ENCODE peak calls at places on chromosomes 6 and 20, in nine cellular contexts. L is left lung, O is bronchial epithelial cell, H is endodermal cell, M is brain microvascular endothelial cell, Y is left ventricle myocardium inferior, J is progenitor cell of endocrine pancreas, B is HCT116, W is heart right ventricle. E is an unnamed sample.

GRCh38 chr6:128952902-128953301 is 70.0 kb downstream of the LAMA2 start:
- DNase-seq in B (no peak), O (no peak), L (no peak), W (no peak), H (no peak), J (no peak), M (no peak), Y (no peak), E (no peak)

GRCh38 chr6:107730106-107730505 is 94.0 kb downstream of the SCML4 start:
- DNase-seq in B (no peak), M (no peak), Y (no peak), H (peak), L (no peak), O (no peak), J (no peak), W (no peak), E (no peak)

GRCh38 chr6:115058414-115059211 is 715.8 kb upstream of the HS3ST5 start:
- DNase-seq in H (no peak), M (no peak), J (no peak), O (no peak), B (no peak), W (no peak), Y (no peak), L (no peak), E (no peak)

GRCh38 chr6:166464068-166464410 is 81.3 kb upstream of the MPC1 start:
- DNase-seq in O (no peak), H (no peak), B (no peak), Y (no peak), J (no peak), M (no peak), W (no peak), L (no peak), E (no peak)

GRCh38 chr6:5205877-5206840 is 54.6 kb downstream of the LYRM4 start:
- DNase-seq in W (peak), Y (peak), O (peak), B (no peak), M (peak), J (no peak), H (no peak), L (no peak), E (no peak)

GRCh38 chr6:111789593-111789992 is 83.7 kb downstream of the FYN start:
- DNase-seq in O (no peak), W (no peak), J (no peak), Y (peak), L (no peak), H (no peak), B (no peak), M (no peak), E (no peak)

GRCh38 chr20:2691127-2691526 is 1.5 kb upstream of the EBF4 start:
- DNase-seq in Y (no peak), B (no peak), M (no peak), O (no peak), W (no peak), L (no peak), H (no peak), J (no peak), E (no peak)

GRCh38 chr20:54468082-54468481 is 7.3 kb upstream of the DOK5 start:
- DNase-seq in W (no peak), O (no peak), M (no peak), Y (no peak), B (no peak), H (no peak), L (no peak), J (no peak), E (no peak)

GRCh38 chr6:163564536-163564935 is 150.0 kb downstream of the QKI start:
- DNase-seq in Y (no peak), J (no peak), M (no peak), B (no peak), O (no peak), W (no peak), H (no peak), L (no peak), E (no peak)

DNA sequence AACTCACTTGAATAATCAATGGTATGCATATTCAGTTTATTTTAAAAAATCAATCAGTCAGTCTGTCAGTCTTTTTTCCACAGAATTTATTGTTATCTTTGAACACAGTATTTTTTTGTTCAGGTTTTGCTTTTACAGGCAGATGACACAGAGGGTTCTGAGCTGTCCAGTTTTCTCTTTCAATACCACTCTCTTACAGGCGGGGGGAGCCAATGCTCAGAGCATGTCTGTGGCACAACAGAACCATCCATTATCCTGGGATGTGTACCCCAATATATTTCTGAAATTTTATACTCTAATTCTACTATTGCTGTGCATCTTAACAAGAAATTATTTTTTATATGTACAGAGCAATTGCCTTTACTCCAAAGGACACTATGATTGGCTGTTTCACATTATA is 21.2 kb downstream of the ROS1 start:
- DNase-seq in H (no peak), L (no peak), M (peak), J (no peak), B (no peak), W (no peak), O (peak), Y (no peak), E (no peak)
- TF ChIP-seq CTCF in H (peak), L (no peak), M (peak), J (no peak), B (peak), W (no peak), O (peak), Y (no peak), E (peak)

GRCh38 chr20:6831461-6831860 is 64.0 kb downstream of the BMP2 start:
- DNase-seq in M (no peak), O (peak), B (no peak), W (no peak), L (no peak), J (no peak), Y (no peak), H (no peak), E (no peak)

GRCh38 chr20:6832811-6833210 is 65.3 kb downstream of the BMP2 start:
- DNase-seq in W (no peak), B (no peak), O (no peak), J (no peak), H (no peak), L (no peak), M (no peak), Y (no peak), E (no peak)

GRCh38 chr20:6828794-6829423 is 61.4 kb downstream of the BMP2 start:
- DNase-seq in L (no peak), B (peak), J (peak), M (peak), W (peak), H (peak), O (peak), Y (peak), E (peak)

GRCh38 chr20:6827472-6827871 is 60.0 kb downstream of the BMP2 start:
- DNase-seq in O (no peak), M (no peak), W (no peak), J (no peak), L (no peak), B (no peak), Y (no peak), H (no peak), E (no peak)

DNA sequence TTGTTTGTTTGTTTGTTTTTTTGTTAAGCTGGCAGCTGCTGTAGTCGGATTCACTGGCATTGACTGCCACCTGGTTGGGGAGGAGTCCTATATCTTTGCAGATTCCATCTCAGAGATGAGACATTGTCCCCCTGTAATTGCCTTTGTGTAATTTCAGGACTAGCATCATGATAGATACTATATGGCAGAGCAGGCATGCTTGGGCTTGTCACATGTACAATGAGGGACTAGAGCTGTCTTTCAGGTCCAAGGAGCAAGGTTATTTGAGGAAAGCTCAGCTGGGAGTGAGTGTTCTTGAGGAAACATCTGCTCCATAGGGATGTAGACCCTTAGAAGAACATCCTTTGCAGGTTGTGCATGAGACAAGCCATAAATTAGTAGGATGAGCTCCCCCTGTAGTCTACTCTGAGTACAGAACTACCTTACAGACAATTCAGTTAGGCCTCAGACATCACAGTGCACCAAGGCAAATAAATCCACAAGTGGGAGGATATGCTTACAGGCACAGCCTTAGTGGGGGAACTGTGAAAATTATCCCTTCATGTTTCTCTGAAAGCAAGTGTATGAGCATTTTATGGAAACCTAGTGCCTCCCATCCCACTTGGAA is 62.1 kb downstream of the BMP2 start:
- DNase-seq in H (peak), O (peak), W (no peak), M (no peak), L (no peak), Y (no peak), B (no peak), J (no peak), E (no peak)
- TF ChIP-seq CTCF in H (peak), O (peak), W (no peak), M (peak), L (no peak), Y (no peak), B (no peak), J (no peak), E (peak)

GRCh38 chr6:14456941-14457340 is 339.4 kb downstream of the CD83 start:
- DNase-seq in B (no peak), M (no peak), Y (no peak), O (peak), L (no peak), H (no peak), W (no peak), J (no peak), E (no peak)
- TF ChIP-seq CTCF in B (no peak), M (no peak), Y (no peak), O (no peak), L (no peak), H (no peak), W (no peak), J (no peak), E (no peak)

DNA sequence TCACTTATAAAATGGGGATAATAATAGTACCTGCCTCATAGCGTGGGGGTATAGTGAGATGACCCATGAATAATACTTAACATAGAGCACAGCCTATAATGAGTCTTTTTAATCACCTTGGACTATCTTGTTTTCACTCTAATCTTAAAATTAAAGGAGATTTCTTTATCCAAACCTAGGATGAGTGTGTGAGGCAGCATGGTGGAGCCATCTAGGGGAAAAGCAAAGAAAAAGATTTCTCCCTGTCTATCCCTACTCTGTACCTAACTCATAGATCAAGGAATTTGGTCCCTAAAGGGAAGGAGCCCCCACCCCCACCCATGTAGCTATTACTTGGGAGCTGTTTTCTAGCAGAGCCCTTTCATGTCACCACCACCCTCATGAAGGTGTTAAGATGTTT is 45.2 kb upstream of the PAK5 start:
- DNase-seq in L (no peak), J (no peak), B (no peak), Y (no peak), O (peak), H (peak), M (no peak), W (no peak), E (no peak)
- TF ChIP-seq CTCF in L (no peak), J (peak), B (peak), Y (no peak), O (peak), H (peak), M (peak), W (no peak), E (peak)

GRCh38 chr20:5192570-5193431 is 66.0 kb downstream of the CDS2 start:
- DNase-seq in Y (no peak), B (no peak), W (no peak), O (no peak), L (no peak), H (no peak), J (no peak), M (no peak), E (no peak)
- TF ChIP-seq CTCF in Y (no peak), B (no peak), W (no peak), O (no peak), L (no peak), H (peak), J (no peak), M (no peak), E (no peak)

GRCh38 chr6:11232177-11232967 is at the start of gene NEDD9:
- DNase-seq in Y (peak), W (peak), L (peak), O (peak), J (peak), H (peak), B (peak), M (peak), E (peak)
- TF ChIP-seq CTCF in Y (no peak), W (no peak), L (no peak), O (no peak), J (no peak), H (no peak), B (no peak), M (no peak), E (no peak)

DNA sequence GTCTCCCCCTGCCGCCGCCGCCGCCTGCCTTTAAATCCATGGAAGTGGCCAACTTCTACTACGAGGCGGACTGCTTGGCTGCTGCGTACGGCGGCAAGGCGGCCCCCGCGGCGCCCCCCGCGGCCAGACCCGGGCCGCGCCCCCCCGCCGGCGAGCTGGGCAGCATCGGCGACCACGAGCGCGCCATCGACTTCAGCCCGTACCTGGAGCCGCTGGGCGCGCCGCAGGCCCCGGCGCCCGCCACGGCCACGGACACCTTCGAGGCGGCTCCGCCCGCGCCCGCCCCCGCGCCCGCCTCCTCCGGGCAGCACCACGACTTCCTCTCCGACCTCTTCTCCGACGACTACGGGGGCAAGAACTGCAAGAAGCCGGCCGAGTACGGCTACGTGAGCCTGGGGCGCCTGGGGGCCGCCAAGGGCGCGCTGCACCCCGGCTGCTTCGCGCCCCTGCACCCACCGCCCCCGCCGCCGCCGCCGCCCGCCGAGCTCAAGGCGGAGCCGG is 485 bp downstream of the CEBPB start:
- DNase-seq in B (no peak), J (no peak), W (peak), O (no peak), H (no peak), L (peak), M (peak), Y (peak), E (no peak)
- TF ChIP-seq CTCF in B (no peak), J (no peak), W (no peak), O (no peak), H (no peak), L (no peak), M (no peak), Y (peak), E (no peak)

GRCh38 chr20:58703765-58704331 is 11.2 kb downstream of the NPEPL1 start:
- DNase-seq in O (no peak), Y (no peak), L (peak), M (no peak), H (no peak), J (no peak), W (no peak), B (no peak), E (no peak)

GRCh38 chr20:58701431-58702160 is 9.0 kb downstream of the NPEPL1 start:
- DNase-seq in J (no peak), W (no peak), B (no peak), H (peak), Y (peak), L (peak), M (no peak), O (no peak), E (no peak)

GRCh38 chr20:58700823-58701222 is 8.2 kb downstream of the NPEPL1 start:
- DNase-seq in B (no peak), Y (peak), H (peak), J (no peak), M (no peak), L (peak), W (no peak), O (no peak), E (no peak)

GRCh38 chr20:58702161-58702510 is 9.5 kb downstream of the NPEPL1 start:
- DNase-seq in H (no peak), W (no peak), B (no peak), M (no peak), Y (no peak), O (no peak), J (no peak), L (peak), E (no peak)

GRCh38 chr20:58702859-58703648 is 10.5 kb downstream of the NPEPL1 start:
- DNase-seq in J (no peak), H (peak), B (no peak), L (peak), Y (peak), W (no peak), O (no peak), M (no peak), E (no peak)
- TF ChIP-seq CTCF in J (peak), H (peak), B (peak), L (no peak), Y (peak), W (no peak), O (peak), M (peak), E (peak)

GRCh38 chr6:22682979-22683378 is 113.6 kb downstream of the HDGFL1 start:
- DNase-seq in M (no peak), O (peak), H (no peak), J (no peak), Y (no peak), W (no peak), L (no peak), B (no peak), E (no peak)
- TF ChIP-seq CTCF in M (no peak), O (no peak), H (no peak), J (no peak), Y (no peak), W (no peak), L (no peak), B (no peak), E (no peak)